ENCODE peak calls at places on chromosomes 12 and 14, in nine cellular contexts. I is sigmoid colon, H is A549, G is stomach, O is K562, S is suprapubic skin, R is HepG2, P is transverse colon, X is GM12878. E is an unnamed sample.

GRCh38 chr14:52402812-52403526 is 88.9 kb downstream of the PTGER2 start:
- DNase-seq in I (no peak), H (no peak), G (no peak), O (no peak), S (no peak), R (no peak), P (peak), X (peak), E (no peak)

GRCh38 chr12:92074889-92075288 is 70.8 kb downstream of the BTG1 start:
- DNase-seq in I (no peak), H (no peak), G (no peak), O (no peak), S (no peak), R (no peak), P (no peak), X (no peak), E (no peak)

GRCh38 chr12:48771588-48772112 is 17.2 kb downstream of the ADCY6 start:
- DNase-seq in I (no peak), H (no peak), G (no peak), O (no peak), S (no peak), R (no peak), P (no peak), X (no peak), E (no peak)

GRCh38 chr12:53123578-53124351 is 20.5 kb downstream of the SOAT2 start:
- DNase-seq in I (no peak), H (no peak), G (no peak), O (no peak), S (no peak), R (no peak), P (no peak), X (no peak), E (no peak)

GRCh38 chr14:97783001-97783400 is 985.8 kb downstream of the VRK1 start:
- DNase-seq in I (no peak), H (no peak), G (no peak), O (no peak), S (no peak), R (no peak), P (no peak), X (no peak), E (no peak)

GRCh38 chr12:76685246-76685678 is 78.7 kb upstream of the ZDHHC17 start:
- DNase-seq in I (no peak), H (peak), G (no peak), O (no peak), S (no peak), R (no peak), P (peak), X (no peak), E (no peak)

GRCh38 chr14:87409401-87409800 is 583.6 kb downstream of the GALC start:
- DNase-seq in I (no peak), H (no peak), G (no peak), O (no peak), S (no peak), R (no peak), P (no peak), X (no peak), E (no peak)

GRCh38 chr14:74610866-74611671 is 968 bp downstream of the LTBP2 start:
- DNase-seq in I (no peak), H (no peak), G (no peak), O (no peak), S (no peak), R (no peak), P (no peak), X (no peak), E (no peak)

GRCh38 chr12:2286461-2287131 is 233.8 kb downstream of the CACNA1C start:
- DNase-seq in I (no peak), H (no peak), G (no peak), O (no peak), S (no peak), R (no peak), P (no peak), X (no peak), E (no peak)

GRCh38 chr14:61525293-61526011 is 169.9 kb upstream of the HIF1A start:
- DNase-seq in I (peak), H (peak), G (peak), O (no peak), S (no peak), R (no peak), P (peak), X (peak), E (peak)

GRCh38 chr12:79295572-79295971 is 395.2 kb downstream of the PAWR start:
- DNase-seq in I (no peak), H (no peak), G (no peak), O (no peak), S (no peak), R (no peak), P (no peak), X (no peak), E (no peak)

GRCh38 chr14:105335735-105336476 is 21.4 kb downstream of the PACS2 start:
- DNase-seq in I (no peak), H (no peak), G (no peak), O (no peak), S (no peak), R (no peak), P (no peak), X (no peak), E (no peak)

GRCh38 chr14:68703093-68703492 is 89.8 kb downstream of the ZFP36L1 start:
- DNase-seq in I (peak), H (peak), G (no peak), O (peak), S (no peak), R (no peak), P (no peak), X (no peak), E (no peak)

GRCh38 chr12:76219806-76220205 is 128.4 kb downstream of the BBS10 start:
- DNase-seq in I (no peak), H (no peak), G (no peak), O (no peak), S (no peak), R (peak), P (no peak), X (no peak), E (no peak)

GRCh38 chr14:34098045-34098984 is 147.4 kb upstream of the EGLN3 start:
- DNase-seq in I (no peak), H (peak), G (peak), O (peak), S (no peak), R (peak), P (peak), X (peak), E (peak)

GRCh38 chr12:69527506-69528272 is 57.5 kb downstream of the FRS2 start:
- DNase-seq in I (no peak), H (no peak), G (no peak), O (no peak), S (no peak), R (no peak), P (no peak), X (no peak), E (no peak)

GRCh38 chr14:82755476-82755875 is 1221.8 kb upstream of the SEL1L start:
- DNase-seq in I (no peak), H (no peak), G (no peak), O (no peak), S (no peak), R (no peak), P (no peak), X (no peak), E (no peak)

GRCh38 chr12:42144174-42144423 is 575 bp downstream of the GXYLT1 start:
- DNase-seq in I (no peak), H (no peak), G (no peak), O (peak), S (no peak), R (no peak), P (no peak), X (no peak), E (no peak)

GRCh38 chr12:67647251-67647546 is 1.3 kb upstream of the DYRK2 start:
- DNase-seq in I (no peak), H (no peak), G (no peak), O (no peak), S (no peak), R (no peak), P (no peak), X (no peak), E (no peak)

GRCh38 chr12:100289011-100289410 is 22.0 kb downstream of the SCYL2 start:
- DNase-seq in I (no peak), H (no peak), G (no peak), O (no peak), S (no peak), R (no peak), P (no peak), X (no peak), E (no peak)

GRCh38 chr12:57891639-57892228 is 45.2 kb upstream of the CTDSP2 start:
- DNase-seq in I (no peak), H (no peak), G (no peak), O (no peak), S (peak), R (no peak), P (no peak), X (no peak), E (no peak)

GRCh38 chr14:99195602-99196309 is 76.2 kb downstream of the BCL11B start:
- DNase-seq in I (no peak), H (no peak), G (no peak), O (no peak), S (no peak), R (no peak), P (no peak), X (no peak), E (no peak)

GRCh38 chr14:49972840-49973239 is 80.0 kb downstream of the ARF6 start:
- DNase-seq in I (no peak), H (peak), G (peak), O (no peak), S (no peak), R (peak), P (peak), X (no peak), E (peak)

GRCh38 chr14:89214221-89214965 is 202.6 kb downstream of the FOXN3 start:
- DNase-seq in I (no peak), H (peak), G (peak), O (no peak), S (peak), R (peak), P (peak), X (no peak), E (no peak)

GRCh38 chr12:88658009-88658408 is 77.7 kb upstream of the KITLG start:
- DNase-seq in I (no peak), H (no peak), G (no peak), O (no peak), S (no peak), R (no peak), P (no peak), X (no peak), E (no peak)

GRCh38 chr12:70186436-70186835 is 56.8 kb upstream of the CNOT2 start:
- DNase-seq in I (no peak), H (no peak), G (no peak), O (no peak), S (no peak), R (no peak), P (no peak), X (no peak), E (no peak)

GRCh38 chr12:26198742-26199141 is 3.4 kb downstream of the SSPN start:
- DNase-seq in I (peak), H (no peak), G (no peak), O (no peak), S (no peak), R (no peak), P (no peak), X (no peak), E (no peak)

GRCh38 chr14:105299654-105300541 is 903 bp downstream of the BRF1 start:
- DNase-seq in I (peak), H (no peak), G (no peak), O (no peak), S (no peak), R (no peak), P (peak), X (no peak), E (peak)

GRCh38 chr12:55696796-55697462 is 10.8 kb downstream of the ITGA7 start:
- DNase-seq in I (peak), H (no peak), G (no peak), O (no peak), S (no peak), R (no peak), P (no peak), X (no peak), E (no peak)

GRCh38 chr12:13234045-13234641 is 37.6 kb downstream of the EMP1 start:
- DNase-seq in I (no peak), H (peak), G (peak), O (peak), S (no peak), R (peak), P (peak), X (no peak), E (no peak)

GRCh38 chr14:65732112-65732511 is 319.6 kb downstream of the FUT8 start:
- DNase-seq in I (no peak), H (no peak), G (no peak), O (no peak), S (no peak), R (no peak), P (no peak), X (peak), E (no peak)

GRCh38 chr12:122958198-122958888 is 7.9 kb downstream of the ABCB9 start:
- DNase-seq in I (no peak), H (no peak), G (no peak), O (no peak), S (no peak), R (no peak), P (no peak), X (no peak), E (no peak)

GRCh38 chr14:91899213-91899612 is 31.9 kb upstream of the TC2N start:
- DNase-seq in I (no peak), H (peak), G (peak), O (no peak), S (no peak), R (no peak), P (no peak), X (no peak), E (no peak)

GRCh38 chr12:11855993-11856374 is 206.5 kb downstream of the ETV6 start:
- DNase-seq in I (no peak), H (no peak), G (no peak), O (no peak), S (no peak), R (no peak), P (no peak), X (no peak), E (no peak)

GRCh38 chr12:70590051-70590450 is 47.2 kb downstream of the PTPRB start:
- DNase-seq in I (peak), H (peak), G (peak), O (peak), S (no peak), R (peak), P (peak), X (no peak), E (peak)

GRCh38 chr12:53994268-53994690 is 5.7 kb upstream of the HOXC9 start:
- DNase-seq in I (no peak), H (no peak), G (no peak), O (peak), S (no peak), R (peak), P (no peak), X (no peak), E (no peak)

GRCh38 chr12:11633968-11634367 is 15.5 kb upstream of the ETV6 start:
- DNase-seq in I (no peak), H (no peak), G (no peak), O (no peak), S (no peak), R (peak), P (no peak), X (no peak), E (no peak)

GRCh38 chr12:10067942-10068341 is 30.8 kb downstream of the CLEC1A start:
- DNase-seq in I (no peak), H (no peak), G (no peak), O (no peak), S (no peak), R (no peak), P (no peak), X (no peak), E (no peak)
- TF ChIP-seq EP300 in I (no peak), H (no peak), G (no peak), O (no peak), S (no peak), R (no peak), P (no peak), X (no peak), E (no peak)

GRCh38 chr12:124429535-124429934 is 134.6 kb downstream of the RFLNA start:
- DNase-seq in I (no peak), H (no peak), G (no peak), O (no peak), S (no peak), R (no peak), P (no peak), X (no peak), E (no peak)

GRCh38 chr12:124426594-124427550 is 132.0 kb downstream of the RFLNA start:
- DNase-seq in I (no peak), H (no peak), G (no peak), O (no peak), S (no peak), R (no peak), P (no peak), X (no peak), E (no peak)

GRCh38 chr12:124430491-124430890 is 135.6 kb downstream of the RFLNA start:
- DNase-seq in I (no peak), H (no peak), G (no peak), O (no peak), S (no peak), R (no peak), P (no peak), X (no peak), E (no peak)

GRCh38 chr12:124428792-124429281 is 133.9 kb downstream of the RFLNA start:
- DNase-seq in I (no peak), H (no peak), G (no peak), O (no peak), S (no peak), R (no peak), P (no peak), X (no peak), E (no peak)

DNA sequence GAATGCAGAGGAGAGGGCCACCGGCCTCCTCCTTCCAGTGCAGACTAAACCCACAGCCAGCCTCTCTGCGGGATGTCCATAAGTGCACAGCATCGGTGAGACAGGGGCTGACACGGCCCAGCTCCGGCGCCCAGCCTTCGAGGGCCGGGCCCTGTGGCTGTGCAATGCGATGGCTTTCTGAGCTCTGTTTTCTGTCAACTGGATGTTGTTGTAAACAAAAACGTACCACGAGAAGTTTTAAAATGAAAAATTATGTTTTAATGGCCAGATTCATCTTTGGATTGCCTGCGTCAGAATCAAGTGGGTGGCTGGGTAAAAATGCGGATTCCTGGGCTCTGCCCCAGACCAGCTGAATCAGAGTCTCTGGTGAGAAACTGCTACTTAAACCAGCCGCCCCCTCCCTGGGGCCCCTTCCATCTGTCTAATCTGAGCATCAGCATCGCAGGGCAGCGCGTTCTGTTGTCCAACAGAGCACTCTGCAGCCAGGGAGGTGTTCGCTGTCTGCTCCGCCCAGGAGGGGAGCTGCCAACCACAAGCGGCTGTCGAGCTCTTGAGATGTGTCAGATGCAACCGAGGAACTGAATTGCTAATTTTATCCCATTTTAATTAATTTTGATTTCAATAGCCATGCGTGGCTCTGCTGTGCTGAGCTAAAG is 133.4 kb downstream of the RFLNA start:
- DNase-seq in I (peak), H (no peak), G (no peak), O (no peak), S (no peak), R (no peak), P (peak), X (no peak), E (no peak)
- TF ChIP-seq EP300 in I (peak), H (no peak), G (peak), O (no peak), S (no peak), R (no peak), P (no peak), X (no peak), E (no peak)

DNA sequence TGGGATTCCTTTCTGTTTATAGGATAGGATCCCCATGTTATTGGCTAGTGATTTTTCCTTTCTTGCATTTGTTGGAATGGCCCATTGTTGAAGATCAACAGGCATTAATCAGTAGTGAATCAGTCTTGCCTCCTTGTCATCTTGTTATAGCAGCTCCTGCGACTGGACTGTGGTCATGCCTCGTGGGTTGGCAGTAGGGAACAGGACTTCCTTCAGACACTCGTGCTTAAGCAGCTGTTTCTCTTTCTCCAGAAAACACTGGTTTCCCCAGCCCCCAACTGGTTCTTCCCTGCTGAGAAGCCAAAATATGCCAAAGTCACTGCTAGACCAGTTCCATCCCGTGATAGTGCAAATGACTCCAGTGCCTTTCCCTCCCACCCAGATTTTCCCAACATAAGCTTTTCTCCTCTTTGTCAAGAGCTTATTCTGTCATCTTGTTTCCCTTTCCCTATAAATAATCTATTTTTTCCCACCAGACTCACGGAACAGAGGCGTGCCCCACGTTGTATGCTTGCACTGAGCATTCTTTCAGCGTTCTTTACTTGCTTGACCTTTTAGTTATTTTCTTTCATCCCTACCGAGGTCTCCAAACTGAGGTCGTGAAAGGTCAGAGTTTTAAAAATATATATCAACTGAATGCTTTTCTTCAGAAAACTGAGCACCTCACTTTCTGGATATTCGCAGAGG is 83.5 kb downstream of the SAMD4A start:
- DNase-seq in I (peak), H (peak), G (no peak), O (no peak), S (no peak), R (peak), P (peak), X (no peak), E (no peak)
- TF ChIP-seq EP300 in I (peak), H (no peak), G (no peak), O (no peak), S (no peak), R (no peak), P (no peak), X (no peak), E (no peak)

GRCh38 chr14:94079891-94080605 is 954 bp downstream of the DDX24 start:
- DNase-seq in I (no peak), H (no peak), G (no peak), O (no peak), S (no peak), R (peak), P (no peak), X (no peak), E (no peak)
- TF ChIP-seq EP300 in I (no peak), H (no peak), G (no peak), O (no peak), S (no peak), R (no peak), P (no peak), X (no peak), E (no peak)

GRCh38 chr14:93295541-93296220 is 37.2 kb downstream of the BTBD7 start:
- DNase-seq in I (no peak), H (no peak), G (no peak), O (no peak), S (no peak), R (no peak), P (no peak), X (no peak), E (no peak)
- TF ChIP-seq EP300 in I (no peak), H (no peak), G (no peak), O (no peak), S (no peak), R (no peak), P (no peak), X (no peak), E (no peak)

E was measured in ovary.